ENCODE peak calls at places on chromosomes 16 and 17, in ten cellular contexts. V is SK-N-SH, F is lung, A is stomach, O is SJSA1, L is dorsolateral prefrontal cortex, Q is lower lobe of right lung, C is Peyer's patch, H is neural progenitor cell, X is transverse colon. D is an unnamed sample.

GRCh38 chr16:13911871-13912270 is 8.1 kb upstream of the ERCC4 start:
- DNase-seq in L (no peak), A (no peak), Q (no peak), V (no peak), X (no peak), F (no peak), H (no peak), O (no peak), C (no peak), D (no peak)

GRCh38 chr17:50094243-50094752 is 853 bp upstream of the PDK2 start:
- DNase-seq in O (peak; percentile 94), F (peak; percentile 92), C (peak; percentile 91), X (peak; percentile 94), H (peak; percentile 94), L (peak; percentile 91), Q (peak; percentile 93), V (peak; percentile 91), A (peak; percentile 95), D (peak; percentile 95)

GRCh38 chr16:53043462-53043861 is 9.2 kb downstream of the CHD9NB start:
- DNase-seq in V (no peak), A (no peak), X (peak; percentile 23), Q (no peak), F (no peak), O (no peak), C (no peak), H (peak; percentile 39), L (peak; percentile 44), D (no peak)

GRCh38 chr17:31052187-31052889 is 42.4 kb upstream of the NF1 start:
- DNase-seq in X (no peak), O (peak; percentile 97), Q (no peak), L (no peak), F (peak; percentile 38), V (no peak), A (no peak), H (no peak), C (peak; percentile 19), D (no peak)

GRCh38 chr16:87744750-87745514 is 20.9 kb downstream of the KLHDC4 start:
- DNase-seq in O (no peak), F (no peak), C (no peak), V (no peak), Q (no peak), A (peak; percentile 60), X (peak; percentile 72), H (no peak), L (no peak), D (no peak)

GRCh38 chr16:31476305-31477219 is 4.6 kb downstream of the TGFB1I1 start:
- DNase-seq in Q (peak; percentile 94), A (peak; percentile 93), H (peak; percentile 52), F (peak; percentile 90), C (peak; percentile 95), X (peak; percentile 96), O (no peak), L (no peak), V (peak; percentile 59), D (no peak)

GRCh38 chr17:50275279-50275678 is 1.0 kb downstream of the TMEM92 start:
- DNase-seq in H (no peak), L (no peak), O (no peak), V (no peak), X (no peak), C (no peak), Q (peak; percentile 32), A (no peak), F (no peak), D (no peak)

GRCh38 chr16:9372934-9373890 is 281.8 kb downstream of the HAPSTR1 start:
- DNase-seq in L (peak; percentile 74), F (no peak), Q (no peak), C (no peak), H (peak; percentile 26), X (no peak), V (no peak), A (no peak), O (no peak), D (peak; percentile 79)

GRCh38 chr17:1003633-1003971 is 6.7 kb downstream of the TIMM22 start:
- DNase-seq in F (no peak), X (no peak), A (no peak), V (no peak), H (no peak), C (no peak), L (no peak), O (no peak), Q (no peak), D (no peak)

GRCh38 chr17:1000597-1001490 is 3.9 kb downstream of the TIMM22 start:
- DNase-seq in Q (no peak), F (no peak), O (no peak), H (no peak), L (no peak), V (no peak), C (no peak), A (peak; percentile 63), X (no peak), D (no peak)

GRCh38 chr17:1002771-1003555 is 6.0 kb downstream of the TIMM22 start:
- DNase-seq in F (no peak), X (no peak), H (no peak), V (no peak), Q (no peak), O (peak; percentile 34), C (no peak), A (no peak), L (no peak), D (no peak)

GRCh38 chr17:1002412-1002753 is 5.5 kb downstream of the TIMM22 start:
- DNase-seq in H (no peak), A (no peak), C (no peak), F (no peak), X (no peak), Q (no peak), L (no peak), O (no peak), V (no peak), D (no peak)

GRCh38 chr17:1001640-1002411 is 4.9 kb downstream of the TIMM22 start:
- DNase-seq in V (no peak), X (no peak), C (no peak), A (no peak), H (no peak), Q (no peak), L (no peak), F (no peak), O (no peak), D (peak; percentile 23)
- H3K27ac ChIP-seq in V (peak overlapping the region; percentile 13), X (peak overlapping the region; percentile 74), C (peak overlapping the region; percentile 40), A (peak overlapping the region; percentile 86), H (no peak overlapping the region), Q (peak overlapping the region; percentile 81), L (peak overlapping the region; percentile 84), F (peak overlapping the region; percentile 63), O (peak overlapping the region; percentile 39), D (no peak overlapping the region)

GRCh38 chr17:77616243-77616731 is 342.2 kb upstream of the TNRC6C start:
- DNase-seq in V (no peak), H (no peak), A (no peak), X (no peak), F (no peak), Q (no peak), C (no peak), O (no peak), L (no peak), D (no peak)

GRCh38 chr17:77615672-77616242 is 342.7 kb upstream of the TNRC6C start:
- DNase-seq in C (no peak), O (no peak), H (no peak), Q (no peak), A (no peak), X (no peak), L (no peak), V (no peak), F (no peak), D (no peak)

GRCh38 chr17:77618731-77619130 is 339.8 kb upstream of the TNRC6C start:
- DNase-seq in Q (no peak), O (no peak), X (no peak), A (no peak), L (no peak), F (no peak), C (no peak), V (no peak), H (no peak), D (no peak)

GRCh38 chr17:77618173-77618572 is 340.3 kb upstream of the TNRC6C start:
- DNase-seq in L (no peak), C (no peak), A (no peak), X (no peak), F (no peak), O (no peak), V (no peak), Q (no peak), H (no peak), D (no peak)

GRCh38 chr17:77617516-77617915 is 341.0 kb upstream of the TNRC6C start:
- DNase-seq in X (no peak), O (no peak), C (no peak), F (no peak), L (no peak), V (no peak), H (no peak), Q (no peak), A (no peak), D (no peak)
- H3K4me3 ChIP-seq in X (no peak overlapping the region), O (no peak overlapping the region), C (no peak overlapping the region), F (no peak overlapping the region), L (no peak overlapping the region), V (no peak overlapping the region), H (no peak overlapping the region), Q (no peak overlapping the region), A (no peak overlapping the region), D (no peak overlapping the region)

DNA sequence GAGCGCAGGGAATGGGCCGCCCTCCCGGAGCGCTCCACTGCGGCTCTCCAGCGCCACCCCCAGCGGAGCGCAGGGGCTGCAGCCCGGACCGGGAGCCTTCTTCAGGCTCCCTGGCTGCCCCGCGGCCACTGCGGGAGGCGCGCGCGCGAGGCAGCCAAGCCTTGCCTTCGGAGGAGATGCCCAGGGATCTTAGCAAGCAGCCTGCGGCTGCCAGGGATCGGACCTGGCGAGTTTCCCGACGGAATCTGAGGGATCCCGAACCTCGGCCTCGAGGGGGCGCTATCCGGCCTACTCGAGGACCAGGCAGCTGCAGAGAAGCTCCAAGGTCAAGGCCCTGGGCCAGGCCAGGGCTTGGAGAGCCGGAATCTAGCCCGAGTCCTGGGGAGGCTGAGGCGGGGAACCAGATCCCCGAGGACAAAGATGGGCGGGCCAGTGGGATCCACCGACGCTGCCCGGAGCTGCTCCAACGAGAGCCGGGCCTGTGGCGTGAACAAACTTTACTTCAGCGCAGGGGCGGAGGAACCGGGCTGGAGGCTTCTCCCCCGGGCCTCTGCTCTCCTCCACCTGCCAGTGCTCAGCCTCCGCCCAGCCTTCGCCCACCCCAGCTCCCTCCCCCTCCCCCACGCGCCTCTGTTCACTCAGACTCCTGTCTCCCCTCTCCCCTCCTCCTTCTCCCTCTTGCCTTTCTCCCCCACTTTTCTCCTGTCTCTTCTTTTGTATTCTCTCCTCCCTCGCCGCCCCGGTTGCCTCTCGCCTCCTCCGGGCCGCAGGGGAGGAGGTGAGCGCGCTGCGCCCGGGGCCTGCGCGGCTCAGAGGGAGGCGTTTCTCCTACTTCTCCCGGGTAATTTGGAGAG is at the start of gene IRX6:
- DNase-seq in F (peak; percentile 74), X (no peak), C (no peak), L (no peak), V (peak; percentile 89), Q (peak; percentile 77), O (no peak), H (peak; percentile 84), A (no peak), D (peak; percentile 80)
- H3K27me3 ChIP-seq in F (peaks cover 25% of the 10 kb centered on the region), X (peaks cover 84% of the 10 kb centered on the region), C (no peaks in the 10 kb centered on the region), L (peaks cover 82% of the 10 kb centered on the region), V (no peaks in the 10 kb centered on the region), Q (peaks cover 61% of the 10 kb centered on the region), O (peaks cover 26% of the 10 kb centered on the region), H (peaks cover 100% of the 10 kb centered on the region), A (peaks cover 24% of the 10 kb centered on the region), D (no peaks in the 10 kb centered on the region)

GRCh38 chr17:73266796-73267195 is 5.1 kb upstream of the CPSF4L start:
- DNase-seq in A (no peak), L (no peak), H (no peak), Q (no peak), X (no peak), O (no peak), C (no peak), F (no peak), V (peak; percentile 39), D (no peak)

GRCh38 chr17:73261617-73261951 is at the start of gene CPSF4L:
- DNase-seq in X (no peak), L (no peak), O (no peak), F (no peak), A (no peak), V (no peak), C (no peak), H (no peak), Q (no peak), D (no peak)

GRCh38 chr17:73261952-73262675 is 434 bp upstream of the CPSF4L start:
- DNase-seq in O (peak; percentile 99), H (peak; percentile 69), L (peak; percentile 60), Q (no peak), F (no peak), V (peak; percentile 36), C (no peak), X (peak; percentile 83), A (peak; percentile 76), D (no peak)

GRCh38 chr17:73265646-73266640 is 4.3 kb upstream of the CPSF4L start:
- DNase-seq in F (no peak), O (peak; percentile 36), H (no peak), V (no peak), Q (no peak), A (no peak), L (no peak), C (no peak), X (no peak), D (no peak)

GRCh38 chr17:73262676-73263642 is 1.3 kb upstream of the CPSF4L start:
- DNase-seq in L (no peak), V (peak; percentile 66), Q (no peak), X (no peak), H (no peak), F (no peak), C (no peak), A (no peak), O (no peak), D (no peak)
- H3K27ac ChIP-seq in L (peak overlapping the region; percentile 65), V (no peak overlapping the region), Q (no peak overlapping the region), X (peak overlapping the region; percentile 79), H (no peak overlapping the region), F (no peak overlapping the region), C (no peak overlapping the region), A (peak overlapping the region; percentile 74), O (peak overlapping the region; percentile 95), D (no peak overlapping the region)